ENCODE peak calls at places on chromosomes 6 and 20, in nine cellular contexts. W is mammary epithelial cell, L is fibroblast of lung, P is endothelial cell of umbilical vein, Q is DND-41, Z is neural progenitor cell, E is GM23248, D is endodermal cell, M is NT2/D1. I is an unnamed sample.

GRCh38 chr20:51497542-51498467 is 44.7 kb downstream of the NFATC2 start:
- DNase-seq in E (peak; percentile 43), D (peak; percentile 35), Q (no peak), P (peak; percentile 26), M (no peak), W (peak; percentile 35), Z (no peak), L (no peak), I (peak; percentile 49)

GRCh38 chr20:37868998-37869861 is 33.7 kb upstream of the VSTM2L start:
- DNase-seq in P (no peak), Q (no peak), Z (peak; percentile 21), D (no peak), W (no peak), L (no peak), E (no peak), M (peak; percentile 28), I (no peak)

GRCh38 chr6:37765182-37765780 is 54.2 kb upstream of the ZFAND3 start:
- DNase-seq in Q (no peak), E (no peak), M (no peak), P (no peak), Z (no peak), D (no peak), W (no peak), L (no peak), I (no peak)

GRCh38 chr20:47348539-47349142 is 7.9 kb downstream of the ZMYND8 start:
- DNase-seq in M (no peak), E (no peak), Z (peak; percentile 82), Q (no peak), D (peak; percentile 67), P (peak; percentile 43), L (no peak), W (no peak), I (peak; percentile 61)

GRCh38 chr6:46491201-46491788 is at the start of gene RCAN2:
- DNase-seq in E (peak; percentile 88), Z (peak; percentile 91), M (peak; percentile 48), Q (no peak), D (peak; percentile 94), L (peak; percentile 26), W (peak; percentile 42), P (peak; percentile 12), I (no peak)

GRCh38 chr6:109009761-109010612 is 84.7 kb downstream of the SESN1 start:
- DNase-seq in L (peak; percentile 14), Q (no peak), E (no peak), M (no peak), Z (no peak), P (no peak), D (no peak), W (no peak), I (no peak)

GRCh38 chr20:59453634-59454241 is 150.6 kb upstream of the PHACTR3 start:
- DNase-seq in M (no peak), L (no peak), Z (no peak), W (no peak), P (no peak), D (no peak), E (no peak), Q (no peak), I (no peak)

GRCh38 chr20:51930775-51931174 is 128.5 kb upstream of the SALL4 start:
- DNase-seq in W (peak; percentile 27), M (no peak), Q (no peak), L (peak; percentile 72), E (peak; percentile 77), D (no peak), Z (no peak), P (peak; percentile 95), I (peak; percentile 48)

GRCh38 chr20:542777-543368 is 717 bp downstream of the CSNK2A1 start:
- DNase-seq in L (no peak), W (no peak), P (no peak), D (peak; percentile 62), Z (peak; percentile 39), M (no peak), Q (peak; percentile 58), E (peak; percentile 36), I (no peak)

GRCh38 chr6:71463061-71463460 is 174.4 kb downstream of the OGFRL1 start:
- DNase-seq in Q (no peak), L (peak; percentile 22), M (no peak), D (no peak), P (no peak), E (no peak), W (no peak), Z (no peak), I (no peak)

GRCh38 chr6:41967312-41968287 is 26.0 kb upstream of the CCND3 start:
- DNase-seq in L (peak; percentile 18), E (peak; percentile 71), Z (no peak), D (peak; percentile 59), M (no peak), P (no peak), Q (no peak), W (peak; percentile 66), I (peak; percentile 67)

GRCh38 chr6:19536838-19537237 is 300.3 kb upstream of the ID4 start:
- DNase-seq in Z (no peak), E (no peak), D (no peak), Q (no peak), P (no peak), M (no peak), W (peak; percentile 92), L (no peak), I (no peak)

GRCh38 chr6:10582774-10583508 is 61.8 kb downstream of the GCNT2 start:
- DNase-seq in P (no peak), W (peak; percentile 33), L (no peak), E (no peak), Z (peak; percentile 88), Q (peak; percentile 24), M (no peak), D (peak; percentile 84), I (no peak)

GRCh38 chr6:1325471-1326309 is 13.8 kb downstream of the FOXQ1 start:
- DNase-seq in D (no peak), Q (no peak), P (no peak), W (peak; percentile 96), E (peak; percentile 97), M (no peak), Z (no peak), L (peak; percentile 98), I (peak; percentile 94)

GRCh38 chr6:52994031-52994788 is 874 bp downstream of the GSTA4 start:
- DNase-seq in D (peak; percentile 71), E (peak; percentile 60), W (peak; percentile 42), Z (peak; percentile 47), L (peak; percentile 56), Q (no peak), M (no peak), P (peak; percentile 62), I (peak; percentile 41)

GRCh38 chr6:142523485-142523884 is 221.7 kb downstream of the ADGRG6 start:
- DNase-seq in Q (no peak), L (peak; percentile 76), W (no peak), P (no peak), E (no peak), D (no peak), M (no peak), Z (no peak), I (peak; percentile 29)

DNA sequence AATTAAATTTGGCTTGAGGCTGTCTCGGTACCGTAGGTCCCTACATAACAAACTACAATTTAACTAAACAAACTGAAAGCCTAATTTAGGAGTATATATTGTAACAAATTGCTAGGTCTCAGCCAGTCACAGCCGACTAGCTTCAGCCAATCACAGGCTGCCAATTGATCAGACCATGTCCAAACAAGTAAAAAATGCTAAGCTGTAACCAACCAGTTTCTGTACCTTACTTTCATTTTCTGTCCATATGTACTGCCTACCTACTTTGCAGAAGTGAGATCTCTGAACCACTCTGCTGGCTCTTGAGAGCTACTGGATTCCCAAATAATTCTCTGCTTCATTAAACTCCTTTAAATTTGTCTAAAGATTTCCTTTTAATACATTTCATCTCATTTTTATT is 648.0 kb upstream of the GJE1 start:
- DNase-seq in D (no peak), W (peak; percentile 40), Z (no peak), E (no peak), Q (peak; percentile 53), M (no peak), L (peak; percentile 30), P (no peak), I (no peak)
- H3K4me3 ChIP-seq in D (no peak overlapping the region), W (no peak overlapping the region), Z (no peak overlapping the region), E (no peak overlapping the region), Q (peak overlapping the region; percentile 13), M (no peak overlapping the region), L (no peak overlapping the region), P (no peak overlapping the region), I (no peak overlapping the region)

GRCh38 chr6:111254779-111255166 is 167.5 kb downstream of the SLC16A10 start:
- DNase-seq in E (no peak), L (no peak), W (no peak), Q (no peak), Z (no peak), D (no peak), P (no peak), M (no peak), I (no peak)
- H3K9ac ChIP-seq in E (no peak overlapping the region), L (no peak overlapping the region), W (no peak overlapping the region), Q (no peak overlapping the region), Z (no peak overlapping the region), D (peak overlapping the region; percentile 24), P (no peak overlapping the region), M (no peak overlapping the region), I (no peak overlapping the region)

DNA sequence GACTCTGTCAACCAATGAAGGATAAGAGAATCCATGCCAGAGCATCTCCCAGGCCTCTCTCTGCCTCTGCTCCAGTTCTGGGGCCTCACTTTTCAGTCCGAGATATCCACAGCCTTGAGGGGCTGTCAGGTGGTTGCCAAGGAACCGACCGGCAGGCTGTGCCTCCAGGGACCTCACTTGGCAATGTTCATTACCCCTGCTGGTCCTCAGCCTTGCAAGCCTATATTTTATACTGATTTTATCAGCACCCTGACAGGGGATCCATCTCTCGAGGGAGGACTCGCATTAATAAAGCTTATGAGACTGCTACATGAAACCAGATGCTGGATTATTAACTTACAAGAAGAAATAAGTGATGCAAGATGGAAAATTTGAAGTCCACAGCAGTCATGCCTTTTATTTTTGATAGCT is 39.9 kb downstream of the TMC2 start:
- DNase-seq in E (no peak), P (no peak), Q (no peak), W (no peak), D (no peak), Z (no peak), L (no peak), M (no peak), I (no peak)
- H3K27me3 ChIP-seq in E (peaks cover 27% of the 10 kb centered on the region), P (peaks cover 13% of the 10 kb centered on the region), Q (peaks cover 36% of the 10 kb centered on the region), W (peaks cover 8% of the 10 kb centered on the region), D (peaks cover under 1% of the 10 kb centered on the region), Z (peaks cover 29% of the 10 kb centered on the region), L (peaks cover 2% of the 10 kb centered on the region), M (no peaks in the 10 kb centered on the region), I (peaks cover 8% of the 10 kb centered on the region)

GRCh38 chr6:154537942-154538341 is 27.5 kb upstream of the CNKSR3 start:
- DNase-seq in Z (no peak), M (no peak), D (no peak), W (no peak), L (peak; percentile 48), Q (no peak), E (no peak), P (no peak), I (no peak)

GRCh38 chr6:154539593-154540269 is 29.2 kb upstream of the CNKSR3 start:
- DNase-seq in M (no peak), Q (no peak), L (no peak), E (no peak), D (no peak), Z (no peak), P (no peak), W (no peak), I (no peak)

GRCh38 chr6:154543638-154544037 is 33.2 kb upstream of the CNKSR3 start:
- DNase-seq in Q (no peak), M (no peak), E (no peak), Z (no peak), W (no peak), D (no peak), P (no peak), L (peak; percentile 23), I (peak; percentile 10)

GRCh38 chr6:154538664-154539235 is 28.3 kb upstream of the CNKSR3 start:
- DNase-seq in M (no peak), Q (no peak), L (no peak), E (no peak), Z (no peak), P (no peak), D (no peak), W (no peak), I (no peak)

GRCh38 chr6:154542747-154543146 is 32.3 kb upstream of the CNKSR3 start:
- DNase-seq in D (peak; percentile 92), E (no peak), P (no peak), M (peak; percentile 84), Z (peak; percentile 64), W (no peak), Q (no peak), L (no peak), I (no peak)
- H3K4me3 ChIP-seq in D (peak overlapping the region; percentile 32), E (no peak overlapping the region), P (no peak overlapping the region), M (no peak overlapping the region), Z (peak overlapping the region; percentile 0), W (no peak overlapping the region), Q (no peak overlapping the region), L (no peak overlapping the region), I (no peak overlapping the region)